ENCODE peak calls at places on chromosome 19, in four cellular contexts. M, F, S and H are unnamed samples.

GRCh38 chr19:24033962-24034342 is 53.0 kb upstream of the ZNF254 start:
- DNase-seq in M (peak), F (peak), S (peak), H (peak)

GRCh38 chr19:24140099-24140498 is 53.1 kb downstream of the ZNF254 start:
- DNase-seq in M (no peak), F (no peak), S (peak), H (peak)

GRCh38 chr19:35552534-35553384 is 7.3 kb downstream of the TMEM147 start:
- DNase-seq in M (no peak), F (no peak), S (no peak), H (no peak)

GRCh38 chr19:51690359-51691121 is 2.6 kb upstream of the SPACA6 start:
- DNase-seq in M (peak), F (peak), S (no peak), H (peak)

GRCh38 chr19:30356951-30357579 is 15.1 kb upstream of the ZNF536 start:
- DNase-seq in M (peak), F (no peak), S (no peak), H (no peak)

GRCh38 chr19:15299568-15300409 is 32.5 kb downstream of the BRD4 start:
- DNase-seq in M (no peak), F (no peak), S (no peak), H (peak)

GRCh38 chr19:35253316-35254286 is 4.8 kb downstream of the LSR start:
- DNase-seq in M (no peak), F (no peak), S (no peak), H (no peak)

GRCh38 chr19:35080613-35081170 is 34.9 kb upstream of the FXYD3 start:
- DNase-seq in M (no peak), F (no peak), S (no peak), H (no peak)

GRCh38 chr19:1014161-1015060 is 6.5 kb downstream of the TMEM259 start:
- DNase-seq in M (no peak), F (no peak), S (no peak), H (no peak)

GRCh38 chr19:17720487-17720839 is 1.2 kb downstream of the MAP1S start:
- DNase-seq in M (no peak), F (no peak), S (no peak), H (no peak)

GRCh38 chr19:6685962-6686627 is 16.1 kb upstream of the TNFSF14 start:
- DNase-seq in M (no peak), F (no peak), S (no peak), H (no peak)

GRCh38 chr19:29837448-29837961 is 25.7 kb downstream of the CCNE1 start:
- DNase-seq in M (no peak), F (no peak), S (no peak), H (no peak)

GRCh38 chr19:2487780-2488330 is 11.9 kb downstream of the GADD45B start:
- DNase-seq in M (no peak), F (no peak), S (no peak), H (no peak)

GRCh38 chr19:8468761-8469458 is 24.1 kb downstream of the HNRNPM start:
- DNase-seq in M (no peak), F (no peak), S (no peak), H (peak)

GRCh38 chr19:6848986-6849385 is 38.4 kb upstream of the ADGRE1 start:
- DNase-seq in M (no peak), F (no peak), S (no peak), H (no peak)

GRCh38 chr19:31279436-31279765 is 69.8 kb downstream of the TSHZ3 start:
- DNase-seq in M (peak), F (no peak), S (no peak), H (no peak)

GRCh38 chr19:40091205-40092129 is 724 bp upstream of the ZNF780A start:
- DNase-seq in M (no peak), F (no peak), S (no peak), H (no peak)

GRCh38 chr19:48627211-48627864 is 8.0 kb downstream of the SPHK2 start:
- DNase-seq in M (no peak), F (no peak), S (no peak), H (no peak)

GRCh38 chr19:28425431-28425931 is 787.5 kb downstream of the UQCRFS1 start:
- DNase-seq in M (no peak), F (no peak), S (no peak), H (no peak)

GRCh38 chr19:3976495-3977241 is 5.8 kb upstream of the DAPK3 start:
- DNase-seq in M (no peak), F (no peak), S (no peak), H (no peak)

GRCh38 chr19:45767881-45768643 is 990 bp downstream of the SIX5 start:
- DNase-seq in M (peak), F (peak), S (no peak), H (no peak)

GRCh38 chr19:16032509-16033135 is 43.7 kb upstream of the TPM4 start:
- DNase-seq in M (no peak), F (peak), S (no peak), H (no peak)

GRCh38 chr19:57099199-57099661 is 20.6 kb upstream of the USP29 start:
- DNase-seq in M (peak), F (peak), S (no peak), H (no peak)

GRCh38 chr19:41702208-41702651 is 6.2 kb upstream of the CEACAM5 start:
- DNase-seq in M (no peak), F (no peak), S (no peak), H (no peak)

GRCh38 chr19:45994989-45995714 is at the start of gene CCDC61:
- DNase-seq in M (peak), F (peak), S (peak), H (peak)

GRCh38 chr19:8054169-8054568 is 1.6 kb downstream of the CCL25 start:
- DNase-seq in M (no peak), F (no peak), S (no peak), H (no peak)

GRCh38 chr19:310141-310651 is 19.0 kb upstream of the PLPP2 start:
- DNase-seq in M (no peak), F (peak), S (no peak), H (peak)

GRCh38 chr19:1432507-1432887 is 5.7 kb upstream of the RPS15 start:
- DNase-seq in M (no peak), F (no peak), S (no peak), H (no peak)

GRCh38 chr19:48292798-48293197 is 22.9 kb downstream of the ZNF114 start:
- DNase-seq in M (no peak), F (no peak), S (peak), H (no peak)

GRCh38 chr19:49817964-49818690 is at the start of gene MED25:
- DNase-seq in M (peak), F (peak), S (peak), H (peak)
- TF ChIP-seq CTCF in M (peak), F (no peak), S (no peak), H (peak)

GRCh38 chr19:14089662-14090508 is 666 bp downstream of the SAMD1 start:
- DNase-seq in M (peak), F (peak), S (peak), H (no peak)

GRCh38 chr19:14091086-14091884 is 734 bp upstream of the SAMD1 start:
- DNase-seq in M (peak), F (no peak), S (peak), H (no peak)

GRCh38 chr19:14088634-14089411 is 1.7 kb downstream of the SAMD1 start:
- DNase-seq in M (no peak), F (no peak), S (no peak), H (no peak)

GRCh38 chr19:14090509-14091085 is at the start of gene SAMD1:
- DNase-seq in M (peak), F (peak), S (peak), H (peak)

GRCh38 chr19:14089412-14089661 is 1.2 kb downstream of the SAMD1 start:
- DNase-seq in M (no peak), F (no peak), S (no peak), H (no peak)
- TF ChIP-seq CTCF in M (no peak), F (no peak), S (no peak), H (peak)

DNA sequence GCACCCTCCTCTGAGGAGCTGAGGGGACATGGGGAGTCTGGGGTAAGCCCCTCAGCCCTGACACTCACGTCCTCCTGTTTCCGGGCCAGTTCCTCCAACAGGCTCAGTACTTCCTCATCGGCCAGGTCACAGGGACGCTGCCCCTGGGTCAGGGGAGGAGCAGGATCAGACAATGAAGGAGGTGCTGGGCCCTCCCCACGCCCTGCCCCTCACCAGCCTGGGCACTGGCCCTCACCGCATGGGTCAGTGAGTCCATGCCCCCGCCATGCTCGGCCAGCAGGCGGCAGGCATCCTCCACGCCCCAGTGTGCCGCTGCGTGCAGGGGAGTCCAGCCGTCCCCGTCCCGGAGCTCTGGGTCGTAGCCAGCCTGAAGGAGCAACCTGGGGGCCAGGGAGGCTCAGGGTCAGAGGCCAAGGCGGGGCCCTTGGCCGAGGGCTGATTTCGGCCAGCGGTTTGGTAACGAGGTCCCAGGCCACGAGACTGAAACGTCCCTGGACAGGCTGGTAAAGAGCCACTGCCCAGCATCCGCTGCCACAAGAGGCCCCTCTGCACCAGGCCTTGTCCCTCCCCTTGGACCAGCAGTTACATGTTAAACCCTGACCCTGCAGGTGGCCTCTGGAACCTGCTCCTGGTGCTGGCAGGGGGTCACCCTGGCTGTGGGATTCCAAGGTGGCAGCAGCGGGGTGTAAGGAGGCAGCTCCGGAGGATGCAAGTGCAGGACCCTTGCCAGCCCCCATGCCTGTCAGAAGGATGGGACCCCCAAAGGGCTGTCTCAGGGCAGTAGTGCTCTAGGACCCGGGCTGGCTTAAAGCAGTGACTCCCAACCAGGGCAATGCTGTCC is 18.5 kb downstream of the PPP1R12C start:
- DNase-seq in M (no peak), F (no peak), S (no peak), H (no peak)
- TF ChIP-seq CTCF in M (no peak), F (no peak), S (no peak), H (peak)

GRCh38 chr19:12939908-12940533 is 1.6 kb downstream of the CALR start:
- DNase-seq in M (no peak), F (no peak), S (no peak), H (no peak)

GRCh38 chr19:12938054-12938535 is 314 bp upstream of the CALR start:
- DNase-seq in M (peak), F (peak), S (peak), H (peak)

GRCh38 chr19:12939292-12939606 is 840 bp downstream of the CALR start:
- DNase-seq in M (no peak), F (no peak), S (no peak), H (no peak)

GRCh38 chr19:12937243-12938053 is 961 bp upstream of the CALR start:
- DNase-seq in M (no peak), F (peak), S (no peak), H (no peak)

DNA sequence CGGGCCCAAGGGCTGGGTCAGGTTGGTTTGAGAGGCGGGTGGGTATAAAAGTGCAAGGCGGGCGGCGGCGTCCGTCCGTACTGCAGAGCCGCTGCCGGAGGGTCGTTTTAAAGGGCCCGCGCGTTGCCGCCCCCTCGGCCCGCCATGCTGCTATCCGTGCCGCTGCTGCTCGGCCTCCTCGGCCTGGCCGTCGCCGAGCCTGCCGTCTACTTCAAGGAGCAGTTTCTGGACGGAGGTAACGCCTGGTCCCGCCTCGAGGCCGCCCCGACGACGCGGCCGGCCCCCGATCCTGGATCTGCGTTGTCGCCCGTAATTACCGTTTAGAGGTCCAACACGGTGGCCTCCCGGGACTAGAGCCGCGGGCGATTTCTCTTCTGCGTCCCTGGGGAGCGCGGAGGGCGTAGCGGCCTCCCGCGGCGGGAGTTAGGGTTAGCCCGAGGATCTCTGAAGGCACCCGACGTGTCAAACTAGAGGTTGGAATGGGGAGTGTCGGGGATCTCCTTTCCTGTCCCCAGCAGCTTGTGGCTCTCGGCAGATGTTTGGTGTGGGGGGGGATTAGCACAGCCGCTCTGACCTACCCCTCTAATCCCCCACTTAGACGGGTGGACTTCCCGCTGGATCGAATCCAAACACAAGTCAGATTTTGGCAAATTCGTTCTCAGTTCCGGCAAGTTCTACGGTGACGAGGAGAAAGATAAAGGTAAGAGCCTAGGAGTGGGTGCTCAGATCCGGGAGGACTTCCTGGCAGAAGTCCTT is at the start of gene CALR:
- DNase-seq in M (no peak), F (no peak), S (no peak), H (no peak)
- TF ChIP-seq CTCF in M (no peak), F (no peak), S (no peak), H (no peak)

DNA sequence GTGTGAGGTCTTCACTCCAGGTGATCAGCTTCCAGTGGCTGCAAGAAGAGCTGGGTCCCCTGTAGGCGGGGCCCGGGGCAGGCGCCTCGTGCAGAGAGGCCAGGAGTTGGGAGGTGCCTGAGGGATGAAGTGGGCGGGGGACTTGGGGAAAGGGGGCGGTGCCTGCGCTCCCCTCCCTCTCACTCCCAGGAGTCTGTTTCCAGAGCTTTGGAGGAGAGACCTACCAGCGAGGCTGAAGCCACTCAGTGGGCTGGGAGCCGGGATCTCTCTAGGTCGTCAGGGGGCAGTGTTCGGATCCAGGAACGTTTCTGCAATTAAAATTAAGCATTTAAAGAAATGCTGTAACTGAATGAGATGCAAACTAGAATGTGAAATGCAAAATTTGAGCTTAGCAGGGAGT is 11.8 kb downstream of the ZNF160 start:
- DNase-seq in M (no peak), F (no peak), S (no peak), H (no peak)
- TF ChIP-seq CTCF in M (no peak), F (no peak), S (no peak), H (no peak)

DNA sequence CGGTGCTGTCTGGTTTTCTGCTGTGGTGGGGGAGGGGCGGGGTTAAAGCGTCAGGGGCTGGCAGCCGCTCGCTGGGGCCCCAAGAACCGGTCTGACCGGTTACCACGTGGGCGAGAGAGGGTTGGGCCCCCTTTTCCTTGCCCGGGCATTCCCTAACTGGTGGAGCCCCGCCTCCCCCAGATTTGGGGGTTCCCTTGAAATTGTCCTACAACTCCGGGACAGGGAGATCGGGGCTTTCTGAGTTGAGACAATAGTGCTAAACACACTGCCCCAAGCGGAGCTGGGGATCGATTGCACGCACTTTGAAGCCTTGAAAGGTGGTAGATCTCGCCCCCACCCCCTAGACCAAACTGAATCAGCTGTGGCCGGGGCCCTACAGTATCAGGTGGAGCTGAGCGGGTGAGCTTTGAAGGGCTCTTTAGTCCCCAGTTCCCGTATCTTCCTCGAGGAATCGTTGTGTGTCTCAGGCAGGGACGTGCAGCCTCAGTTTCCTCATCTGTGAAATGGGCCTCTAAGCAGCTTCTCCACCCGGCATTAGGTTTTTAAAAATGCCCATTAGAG is 4.8 kb downstream of the IER2 start:
- DNase-seq in M (peak), F (peak), S (peak), H (no peak)
- TF ChIP-seq CTCF in M (no peak), F (no peak), S (peak), H (peak)